ENCODE peak calls at places on chromosomes 11 and 22, in four cellular contexts. D, N, T and G are unnamed samples.

GRCh38 chr11:65182258-65183170 is 786 bp downstream of the CAPN1 start:
- DNase-seq in D (peak), N (peak), T (no peak), G (peak)

GRCh38 chr11:40679276-40679675 is 780.2 kb downstream of the LRRC4C start:
- DNase-seq in D (no peak), N (no peak), T (no peak), G (peak)

GRCh38 chr11:31921066-31921465 is 109.9 kb upstream of the PAX6 start:
- DNase-seq in D (no peak), N (no peak), T (no peak), G (no peak)

GRCh38 chr11:123624974-123625373 is 29.4 kb downstream of the SCN3B start:
- DNase-seq in D (no peak), N (no peak), T (no peak), G (no peak)

GRCh38 chr11:75241036-75241905 is 697 bp downstream of the TPBGL start:
- DNase-seq in D (peak), N (peak), T (no peak), G (peak)

GRCh38 chr11:65454311-65454695 is 31.7 kb downstream of the NEAT1 start:
- DNase-seq in D (no peak), N (no peak), T (no peak), G (no peak)

GRCh38 chr11:123707606-123708205 is 33.8 kb downstream of the ZNF202 start:
- DNase-seq in D (peak), N (peak), T (peak), G (peak)

GRCh38 chr11:18706330-18707243 is 8.0 kb downstream of the TMEM86A start:
- DNase-seq in D (no peak), N (no peak), T (no peak), G (peak)

GRCh38 chr11:34626393-34626792 is 5.5 kb downstream of the EHF start:
- DNase-seq in D (no peak), N (no peak), T (no peak), G (no peak)

GRCh38 chr11:68436162-68436888 is 24.2 kb upstream of the PPP6R3 start:
- DNase-seq in D (no peak), N (no peak), T (no peak), G (no peak)

GRCh38 chr22:44884968-44885805 is 124.6 kb downstream of the PHF21B start:
- DNase-seq in D (no peak), N (peak), T (no peak), G (no peak)

GRCh38 chr11:9574806-9575530 is 1.5 kb downstream of the WEE1 start:
- DNase-seq in D (peak), N (peak), T (no peak), G (peak)

DNA sequence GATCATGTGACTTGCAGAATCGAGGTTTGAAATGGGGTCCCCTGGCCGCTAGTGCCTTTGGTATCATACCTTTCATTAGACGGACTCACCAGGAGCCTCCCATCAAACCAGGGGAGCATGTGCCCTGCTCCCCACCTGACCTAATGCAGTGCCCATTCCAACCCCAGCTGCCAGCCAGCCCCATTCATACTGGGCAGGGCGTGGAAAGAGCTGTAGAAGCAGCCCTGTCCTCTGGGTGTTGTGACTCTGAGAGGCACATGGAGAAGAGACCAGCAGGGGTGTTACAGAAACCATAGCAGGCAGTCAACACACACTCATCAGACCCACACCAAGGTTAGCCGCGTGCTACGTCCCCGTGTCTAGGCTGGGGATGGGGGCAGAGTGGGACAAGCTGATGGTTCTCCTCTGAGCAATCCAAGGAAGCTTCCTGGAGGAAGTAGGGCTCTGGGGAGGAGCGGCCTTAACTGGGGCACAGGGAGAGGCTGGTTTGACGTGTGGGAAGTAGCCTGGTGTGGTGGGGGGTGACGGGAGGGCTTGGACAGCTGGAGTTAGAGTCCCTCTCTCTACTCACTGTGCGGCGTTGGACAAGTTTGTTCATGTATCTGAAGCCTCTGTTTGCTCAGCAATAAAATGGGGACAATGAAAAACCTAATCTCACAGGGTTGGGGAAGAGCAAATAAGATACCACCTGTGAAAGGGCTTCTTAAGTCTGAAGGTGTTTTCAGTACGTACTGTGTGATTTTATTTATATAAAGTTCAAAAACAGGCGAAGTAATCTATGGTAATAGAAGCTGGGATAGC is 13.9 kb downstream of the GRIK4 start:
- DNase-seq in D (no peak), N (no peak), T (no peak), G (no peak)
- TF ChIP-seq NR2C2 in D (no peak), N (no peak), T (no peak), G (no peak)

GRCh38 chr11:95243658-95244057 is 12.7 kb upstream of the SESN3 start:
- DNase-seq in D (no peak), N (no peak), T (no peak), G (no peak)

GRCh38 chr11:95242202-95242989 is 11.4 kb upstream of the SESN3 start:
- DNase-seq in D (no peak), N (no peak), T (no peak), G (no peak)

GRCh38 chr11:95239871-95240648 is 9.1 kb upstream of the SESN3 start:
- DNase-seq in D (no peak), N (no peak), T (no peak), G (no peak)

GRCh38 chr11:95242990-95243590 is 12.1 kb upstream of the SESN3 start:
- DNase-seq in D (no peak), N (no peak), T (no peak), G (no peak)

GRCh38 chr11:95241673-95242072 is 10.7 kb upstream of the SESN3 start:
- DNase-seq in D (no peak), N (no peak), T (no peak), G (no peak)
- TF ChIP-seq NR2C2 in D (no peak), N (no peak), T (no peak), G (no peak)

GRCh38 chr22:35150163-35151107 is 84.5 kb downstream of the ISX start:
- DNase-seq in D (peak), N (peak), T (no peak), G (peak)
- TF ChIP-seq NR2C2 in D (no peak), N (no peak), T (no peak), G (no peak)

DNA sequence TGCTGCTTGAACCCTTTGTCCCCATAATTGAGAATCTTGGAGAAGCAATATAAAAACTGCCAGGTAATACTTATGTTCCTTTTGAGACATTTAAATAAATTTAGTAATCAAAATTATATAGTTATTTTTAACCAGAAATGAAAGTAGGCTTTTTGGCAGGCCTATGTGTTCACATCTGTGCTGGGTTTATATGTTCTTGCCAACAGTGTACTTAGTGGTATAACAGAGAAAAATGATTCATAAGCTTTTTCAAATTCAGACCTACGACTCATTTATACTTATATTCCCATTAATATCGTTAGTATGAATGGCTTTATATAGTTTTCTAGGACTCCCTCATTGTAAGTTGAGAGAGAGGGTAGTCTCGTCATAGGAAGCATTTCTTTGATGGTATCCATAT is 79.0 kb downstream of the DDX10 start:
- DNase-seq in D (no peak), N (no peak), T (no peak), G (no peak)
- TF ChIP-seq NR2C2 in D (no peak), N (no peak), T (no peak), G (no peak)

GRCh38 chr11:113627297-113627696 is 78.8 kb downstream of the TMPRSS5 start:
- DNase-seq in D (no peak), N (no peak), T (no peak), G (no peak)
- TF ChIP-seq NR2C2 in D (no peak), N (no peak), T (no peak), G (no peak)

DNA sequence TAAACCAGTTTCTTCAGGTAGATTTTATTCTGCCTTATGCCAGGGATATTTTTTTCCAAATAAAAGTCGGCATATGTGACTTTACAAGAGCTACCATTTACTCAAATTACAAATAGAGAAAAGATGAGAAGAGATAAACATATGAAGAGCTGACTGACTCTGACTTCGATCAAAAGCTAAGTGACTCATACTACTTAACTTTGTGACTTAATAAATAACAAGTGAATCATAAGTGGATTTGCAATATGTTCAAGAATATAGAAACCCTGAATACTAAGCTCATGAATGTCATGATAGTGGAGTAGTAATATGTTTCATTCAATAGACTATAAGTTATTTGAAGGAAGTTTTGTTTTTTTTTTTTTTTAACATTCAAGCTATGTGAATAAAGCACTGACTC is 130.5 kb upstream of the ANO3 start:
- DNase-seq in D (no peak), N (no peak), T (no peak), G (no peak)
- TF ChIP-seq NR2C2 in D (no peak), N (no peak), T (no peak), G (no peak)

GRCh38 chr11:117217141-117217609 is 14.7 kb downstream of the PCSK7 start:
- DNase-seq in D (no peak), N (no peak), T (no peak), G (no peak)

GRCh38 chr11:117219001-117219400 is 12.9 kb downstream of the PCSK7 start:
- DNase-seq in D (no peak), N (no peak), T (no peak), G (no peak)

GRCh38 chr11:117219455-117219854 is 12.4 kb downstream of the PCSK7 start:
- DNase-seq in D (no peak), N (no peak), T (no peak), G (no peak)

GRCh38 chr11:117218133-117218915 is 13.5 kb downstream of the PCSK7 start:
- DNase-seq in D (no peak), N (no peak), T (no peak), G (no peak)

DNA sequence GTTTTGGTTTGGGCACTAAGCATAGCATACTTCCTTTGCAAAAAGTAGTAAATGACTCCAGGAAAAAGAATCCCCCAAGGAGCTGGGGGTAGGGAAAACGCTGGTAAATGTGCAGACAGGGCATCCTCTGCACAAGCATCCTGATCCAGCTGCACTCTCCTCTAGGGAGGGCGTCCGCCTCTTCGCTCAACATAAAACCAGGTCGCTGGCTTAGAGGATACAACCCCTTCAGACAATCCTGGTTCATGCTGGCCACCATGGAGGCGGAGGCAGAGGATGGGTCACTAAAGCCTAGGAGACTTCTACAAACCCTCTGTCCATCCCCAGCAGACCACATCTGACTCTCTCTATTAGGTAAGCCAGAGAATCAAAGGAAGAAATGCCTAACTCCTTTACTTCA is 14.2 kb downstream of the PCSK7 start:
- DNase-seq in D (no peak), N (no peak), T (no peak), G (no peak)
- TF ChIP-seq NR2C2 in D (no peak), N (no peak), T (no peak), G (no peak)

GRCh38 chr22:30859714-30860095 is 108.9 kb downstream of the MORC2 start:
- DNase-seq in D (no peak), N (no peak), T (no peak), G (no peak)

GRCh38 chr22:30858976-30859713 is 109.4 kb downstream of the MORC2 start:
- DNase-seq in D (no peak), N (no peak), T (no peak), G (no peak)

GRCh38 chr22:30860176-30861105 is 108.1 kb downstream of the MORC2 start:
- DNase-seq in D (no peak), N (no peak), T (no peak), G (no peak)

GRCh38 chr22:30861688-30862552 is 106.7 kb downstream of the MORC2 start:
- DNase-seq in D (no peak), N (no peak), T (no peak), G (no peak)

GRCh38 chr22:30861131-30861530 is 107.4 kb downstream of the MORC2 start:
- DNase-seq in D (no peak), N (no peak), T (no peak), G (no peak)
- TF ChIP-seq NR2C2 in D (no peak), N (no peak), T (no peak), G (no peak)

GRCh38 chr11:11947825-11948224 is 60.6 kb downstream of the DKK3 start:
- DNase-seq in D (no peak), N (no peak), T (no peak), G (no peak)
- TF ChIP-seq NR2C2 in D (no peak), N (no peak), T (no peak), G (no peak)